ENCODE peak calls at places on chromosomes 7 and 10, in six cellular contexts. S, J, Q, R, L and T are unnamed samples.

GRCh38 chr7:13826752-13827151 is 162.7 kb downstream of the ETV1 start:
- DNase-seq in S (no peak), J (no peak), Q (no peak), R (no peak), L (no peak), T (no peak)

GRCh38 chr7:46033592-46033991 is 112.5 kb upstream of the IGFBP3 start:
- DNase-seq in S (no peak), J (no peak), Q (no peak), R (no peak), L (no peak), T (no peak)

GRCh38 chr7:876972-877311 is 588 bp downstream of the GET4 start:
- DNase-seq in S (no peak), J (peak; percentile 33), Q (no peak), R (no peak), L (no peak), T (no peak)

GRCh38 chr7:1647961-1648631 is 22.0 kb upstream of the ELFN1 start:
- DNase-seq in S (no peak), J (no peak), Q (peak; percentile 24), R (no peak), L (no peak), T (no peak)

GRCh38 chr10:123618224-123618623 is 47.9 kb upstream of the GPR26 start:
- DNase-seq in S (no peak), J (no peak), Q (no peak), R (no peak), L (no peak), T (no peak)

GRCh38 chr7:149855368-149856305 is 17.5 kb downstream of the ZNF862 start:
- DNase-seq in S (no peak), J (no peak), Q (no peak), R (no peak), L (no peak), T (peak; percentile 36)

GRCh38 chr10:82477776-82478175 is 602.8 kb downstream of the NRG3 start:
- DNase-seq in S (no peak), J (no peak), Q (no peak), R (no peak), L (no peak), T (no peak)

GRCh38 chr10:117442944-117443676 is 67.9 kb upstream of the PDZD8 start:
- DNase-seq in S (peak; percentile 62), J (peak; percentile 57), Q (peak; percentile 78), R (peak; percentile 83), L (no peak), T (peak; percentile 87)

GRCh38 chr10:3720228-3721019 is 64.6 kb downstream of the KLF6 start:
- DNase-seq in S (no peak), J (no peak), Q (peak; percentile 58), R (no peak), L (peak; percentile 55), T (no peak)

GRCh38 chr7:101169838-101170531 is 4.6 kb upstream of the VGF start:
- DNase-seq in S (peak; percentile 87), J (no peak), Q (peak; percentile 62), R (peak; percentile 94), L (no peak), T (peak; percentile 81)